ENCODE peak calls at places on chromosomes 12 and 14, in nine cellular contexts. Z is body of pancreas, U is nephron progenitor cell, D is GM12865, B is brain microvascular endothelial cell, O is endothelial cell, A is fibroblast of mammary gland, G is fibroblast of pulmonary artery, H is A549. J is an unnamed sample.
A peak's percentile ranks its signal among the peaks of the same experiment; 100 is the strongest.

GRCh38 chr14:51070732-51071131 is 24.2 kb downstream of the TRIM9 start:
- DNase-seq in H (no peak), O (no peak), U (no peak), B (no peak), D (no peak), Z (no peak), G (no peak), A (no peak), J (no peak)

GRCh38 chr14:100713720-100714119 is 13.0 kb upstream of the DLK1 start:
- DNase-seq in G (no peak), H (no peak), Z (no peak), B (no peak), D (no peak), O (no peak), U (no peak), A (no peak), J (no peak)

GRCh38 chr12:71125949-71126348 is 31.9 kb downstream of the TSPAN8 start:
- DNase-seq in H (no peak), A (no peak), Z (no peak), B (no peak), U (no peak), O (no peak), G (no peak), D (no peak), J (no peak)

GRCh38 chr14:34359423-34360120 is 102.5 kb downstream of the SPTSSA start:
- DNase-seq in Z (no peak), G (no peak), U (no peak), D (no peak), H (no peak), O (no peak), A (no peak), B (no peak), J (no peak)

GRCh38 chr14:59707778-59708635 is 131.4 kb upstream of the CCDC175 start:
- DNase-seq in D (no peak), Z (no peak), B (no peak), G (peak; percentile 25), H (no peak), A (peak; percentile 8), U (no peak), O (no peak), J (no peak)

GRCh38 chr12:1791104-1791927 is 29.0 kb upstream of the LRTM2 start:
- DNase-seq in O (peak; percentile 56), U (peak; percentile 48), A (peak; percentile 75), B (peak; percentile 53), Z (peak; percentile 80), D (peak; percentile 76), H (peak; percentile 60), G (peak; percentile 80), J (no peak)

GRCh38 chr14:58667900-58668299 is 30.1 kb downstream of the DACT1 start:
- DNase-seq in A (no peak), D (no peak), Z (no peak), G (no peak), H (no peak), U (no peak), B (no peak), O (no peak), J (no peak)

GRCh38 chr12:82593901-82594396 is 92.8 kb upstream of the TMTC2 start:
- DNase-seq in Z (no peak), D (peak; percentile 71), A (no peak), O (no peak), B (no peak), U (no peak), G (no peak), H (no peak), J (no peak)

GRCh38 chr12:32036477-32037263 is 70.0 kb upstream of the BICD1 start:
- DNase-seq in U (no peak), G (no peak), A (no peak), D (no peak), Z (no peak), H (peak; percentile 22), B (no peak), O (no peak), J (no peak)

DNA sequence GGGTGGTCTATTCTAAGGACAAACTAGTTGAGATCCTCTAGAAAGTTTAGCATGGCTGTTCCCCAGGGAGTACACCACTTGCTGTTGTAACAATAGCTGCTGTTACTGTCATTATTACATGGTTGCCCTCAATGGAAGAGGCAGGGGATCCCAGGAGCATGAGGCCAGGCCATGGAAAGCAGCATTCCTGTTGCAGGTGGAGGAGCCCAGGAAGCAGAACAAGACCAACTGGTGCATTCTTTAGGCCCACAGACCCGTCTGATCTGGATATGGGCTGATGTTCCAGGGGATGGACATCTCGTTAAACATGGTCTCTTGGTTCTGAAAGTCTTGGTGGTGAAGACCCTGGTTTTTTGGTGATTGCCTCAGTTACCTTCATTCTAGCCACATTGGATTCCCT is 109.2 kb upstream of the WSCD2 start:
- DNase-seq in A (no peak), D (no peak), U (no peak), G (no peak), B (no peak), H (no peak), Z (no peak), O (no peak), J (peak; percentile 20)
- TF ChIP-seq CTCF in A (no peak), D (no peak), U (no peak), G (no peak), B (no peak), H (no peak), Z (no peak), O (no peak), J (no peak)

GRCh38 chr14:72516936-72517408 is 376.9 kb downstream of the DPF3 start:
- DNase-seq in U (peak; percentile 76), B (peak; percentile 81), D (peak; percentile 91), A (peak; percentile 89), G (peak; percentile 92), O (peak; percentile 77), H (no peak), Z (peak; percentile 75), J (peak; percentile 76)

GRCh38 chr14:72517736-72518135 is 376.2 kb downstream of the DPF3 start:
- DNase-seq in G (peak; percentile 20), B (no peak), H (no peak), D (no peak), U (no peak), A (peak; percentile 38), O (no peak), Z (no peak), J (no peak)

GRCh38 chr14:72513994-72514659 is 379.8 kb downstream of the DPF3 start:
- DNase-seq in B (no peak), O (no peak), G (peak; percentile 69), U (peak; percentile 28), H (peak; percentile 19), A (peak; percentile 68), Z (no peak), D (peak; percentile 63), J (peak; percentile 43)

GRCh38 chr14:72514660-72515025 is 379.3 kb downstream of the DPF3 start:
- DNase-seq in D (no peak), O (no peak), U (no peak), G (no peak), A (no peak), Z (no peak), B (no peak), H (no peak), J (no peak)

DNA sequence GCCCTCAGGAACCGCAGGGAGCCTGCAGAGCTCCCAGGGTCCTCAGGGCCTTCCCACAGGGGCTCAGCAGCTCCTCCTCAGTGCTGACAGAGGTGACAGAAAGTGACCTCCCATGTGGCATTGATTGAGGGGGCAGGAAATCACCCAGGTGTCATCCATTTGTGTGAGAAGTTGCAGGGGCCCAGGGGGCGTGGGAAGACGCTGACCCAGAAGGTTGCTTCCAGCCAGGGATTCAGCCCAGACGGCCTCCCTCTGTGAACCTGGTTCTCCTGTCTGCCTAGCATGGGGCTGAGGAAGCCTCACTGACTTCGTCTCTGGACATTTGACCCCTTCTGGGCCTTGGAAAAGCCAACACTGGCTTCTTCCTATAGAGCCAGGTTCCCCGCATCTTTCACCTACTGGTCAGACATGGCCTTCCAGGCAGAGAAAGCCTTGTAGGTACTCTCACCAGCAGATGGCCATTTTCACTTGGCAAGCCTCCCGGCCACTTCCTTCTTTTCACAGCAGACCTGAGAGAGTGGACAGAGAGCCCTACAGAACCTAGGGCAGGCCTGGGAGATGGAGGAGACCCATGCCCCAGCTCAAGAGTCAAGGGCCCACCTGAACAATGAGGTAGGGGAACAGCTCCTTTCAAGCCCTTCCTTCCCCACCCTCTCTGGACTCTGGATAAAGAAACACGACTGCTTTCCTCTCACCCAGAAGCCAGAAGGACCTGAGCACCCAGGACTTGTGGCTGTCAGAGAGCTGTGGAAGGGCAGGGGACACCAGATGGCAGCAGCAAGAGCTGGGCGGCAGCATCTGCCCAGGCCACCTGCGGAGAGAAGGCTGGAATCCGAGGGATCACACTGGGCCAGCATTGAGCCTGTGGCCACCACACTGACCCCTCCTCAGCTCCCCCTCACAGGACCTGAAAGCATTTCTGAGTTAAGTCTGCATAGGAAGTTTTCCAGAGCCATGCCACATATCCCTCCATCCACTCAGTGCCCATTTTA is 377.8 kb downstream of the DPF3 start:
- DNase-seq in O (no peak), A (peak; percentile 19), Z (peak; percentile 32), U (peak; percentile 59), G (peak; percentile 70), D (peak; percentile 15), B (peak; percentile 25), H (no peak), J (no peak)
- TF ChIP-seq CTCF in O (no peak), A (peak; percentile 10), Z (no peak), U (no peak), G (peak; percentile 41), D (no peak), B (peak; percentile 61), H (no peak), J (no peak)

GRCh38 chr12:76252031-76252430 is 96.2 kb downstream of the BBS10 start:
- DNase-seq in O (no peak), H (no peak), U (no peak), Z (no peak), G (no peak), B (no peak), D (no peak), A (no peak), J (no peak)
- TF ChIP-seq CTCF in O (no peak), H (no peak), U (no peak), Z (no peak), G (no peak), B (no peak), D (no peak), A (no peak), J (no peak)

GRCh38 chr12:12008232-12008850 is 62.4 kb upstream of the BCL2L14 start:
- DNase-seq in Z (no peak), B (no peak), G (no peak), U (no peak), H (no peak), A (no peak), D (peak; percentile 74), O (no peak), J (peak; percentile 63)
- TF ChIP-seq CTCF in Z (no peak), B (peak; percentile 65), G (peak; percentile 15), U (no peak), H (no peak), A (peak; percentile 36), D (peak; percentile 62), O (peak; percentile 67), J (peak; percentile 67)

J was measured in H9.